ENCODE peak calls at places on chromosomes 3 and 15, in four cellular contexts. One of them, this sample, is unnamed.

GRCh38 chr15:80970018-80970657 is 19.5 kb downstream of the MESD start:
- DNase-seq in tibial artery: no peak
- DNase-seq in activated naive CD4-positive, alpha-beta T cell treated with anti-CD3 and anti-CD28 coated beads, Interleukin-2, amount 10 ng/mL, durations not matched to agents 7 days and 5 days: peak
- DNase-seq in GM03348: peak
- DNase-seq in this sample: peak

GRCh38 chr3:11131371-11131770 is 22.9 kb upstream of the HRH1 start:
- DNase-seq in tibial artery: no peak
- DNase-seq in activated naive CD4-positive, alpha-beta T cell treated with anti-CD3 and anti-CD28 coated beads, Interleukin-2, amount 10 ng/mL, durations not matched to agents 7 days and 5 days: no peak
- DNase-seq in GM03348: no peak
- DNase-seq in this sample: no peak

GRCh38 chr3:99757948-99758347 is 59.7 kb upstream of the CMSS1 start:
- DNase-seq in tibial artery: no peak
- DNase-seq in activated naive CD4-positive, alpha-beta T cell treated with anti-CD3 and anti-CD28 coated beads, Interleukin-2, amount 10 ng/mL, durations not matched to agents 7 days and 5 days: no peak
- DNase-seq in GM03348: no peak
- DNase-seq in this sample: no peak

GRCh38 chr3:177553012-177553411 is 355.7 kb upstream of the TBL1XR1 start:
- DNase-seq in tibial artery: no peak
- DNase-seq in activated naive CD4-positive, alpha-beta T cell treated with anti-CD3 and anti-CD28 coated beads, Interleukin-2, amount 10 ng/mL, durations not matched to agents 7 days and 5 days: no peak
- DNase-seq in GM03348: no peak
- DNase-seq in this sample: no peak

GRCh38 chr3:72337480-72337855 is 510.8 kb downstream of the SHQ1 start:
- DNase-seq in tibial artery: peak
- DNase-seq in activated naive CD4-positive, alpha-beta T cell treated with anti-CD3 and anti-CD28 coated beads, Interleukin-2, amount 10 ng/mL, durations not matched to agents 7 days and 5 days: no peak
- DNase-seq in GM03348: no peak
- DNase-seq in this sample: no peak

GRCh38 chr15:40847225-40847961 is 3.5 kb downstream of the SPINT1 start:
- DNase-seq in tibial artery: peak
- DNase-seq in activated naive CD4-positive, alpha-beta T cell treated with anti-CD3 and anti-CD28 coated beads, Interleukin-2, amount 10 ng/mL, durations not matched to agents 7 days and 5 days: peak
- DNase-seq in GM03348: no peak
- DNase-seq in this sample: no peak

GRCh38 chr15:77037475-77038209 is 33.3 kb downstream of the TSPAN3 start:
- DNase-seq in tibial artery: peak
- DNase-seq in activated naive CD4-positive, alpha-beta T cell treated with anti-CD3 and anti-CD28 coated beads, Interleukin-2, amount 10 ng/mL, durations not matched to agents 7 days and 5 days: peak
- DNase-seq in GM03348: no peak
- DNase-seq in this sample: no peak

GRCh38 chr3:126509565-126510322 is 7.8 kb downstream of the UROC1 start:
- DNase-seq in tibial artery: no peak
- DNase-seq in activated naive CD4-positive, alpha-beta T cell treated with anti-CD3 and anti-CD28 coated beads, Interleukin-2, amount 10 ng/mL, durations not matched to agents 7 days and 5 days: no peak
- DNase-seq in GM03348: no peak
- DNase-seq in this sample: no peak

GRCh38 chr3:107845355-107846281 is 245.2 kb downstream of the CD47 start:
- DNase-seq in tibial artery: no peak
- DNase-seq in activated naive CD4-positive, alpha-beta T cell treated with anti-CD3 and anti-CD28 coated beads, Interleukin-2, amount 10 ng/mL, durations not matched to agents 7 days and 5 days: no peak
- DNase-seq in GM03348: peak
- DNase-seq in this sample: no peak

GRCh38 chr3:166274342-166274741 is 437.1 kb upstream of the BCHE start:
- DNase-seq in tibial artery: no peak
- DNase-seq in activated naive CD4-positive, alpha-beta T cell treated with anti-CD3 and anti-CD28 coated beads, Interleukin-2, amount 10 ng/mL, durations not matched to agents 7 days and 5 days: no peak
- DNase-seq in GM03348: no peak
- DNase-seq in this sample: no peak

GRCh38 chr3:171393032-171393744 is 67.0 kb downstream of the TNIK start:
- DNase-seq in tibial artery: no peak
- DNase-seq in activated naive CD4-positive, alpha-beta T cell treated with anti-CD3 and anti-CD28 coated beads, Interleukin-2, amount 10 ng/mL, durations not matched to agents 7 days and 5 days: no peak
- DNase-seq in GM03348: no peak
- DNase-seq in this sample: no peak

GRCh38 chr3:169879846-169880558 is 10.3 kb upstream of the LRRC31 start:
- DNase-seq in tibial artery: no peak
- DNase-seq in activated naive CD4-positive, alpha-beta T cell treated with anti-CD3 and anti-CD28 coated beads, Interleukin-2, amount 10 ng/mL, durations not matched to agents 7 days and 5 days: no peak
- DNase-seq in GM03348: no peak
- DNase-seq in this sample: no peak

GRCh38 chr15:79403501-79403900 is 28.6 kb upstream of the MINAR1 start:
- DNase-seq in tibial artery: no peak
- DNase-seq in activated naive CD4-positive, alpha-beta T cell treated with anti-CD3 and anti-CD28 coated beads, Interleukin-2, amount 10 ng/mL, durations not matched to agents 7 days and 5 days: no peak
- DNase-seq in GM03348: peak
- DNase-seq in this sample: no peak

GRCh38 chr3:51269466-51269865 is 115.6 kb upstream of the MANF start:
- DNase-seq in tibial artery: no peak
- DNase-seq in activated naive CD4-positive, alpha-beta T cell treated with anti-CD3 and anti-CD28 coated beads, Interleukin-2, amount 10 ng/mL, durations not matched to agents 7 days and 5 days: no peak
- DNase-seq in GM03348: peak
- DNase-seq in this sample: no peak

GRCh38 chr3:150117076-150117475 is 146.4 kb upstream of the PFN2 start:
- DNase-seq in tibial artery: no peak
- DNase-seq in activated naive CD4-positive, alpha-beta T cell treated with anti-CD3 and anti-CD28 coated beads, Interleukin-2, amount 10 ng/mL, durations not matched to agents 7 days and 5 days: no peak
- DNase-seq in GM03348: no peak
- DNase-seq in this sample: no peak

GRCh38 chr3:42678447-42678846 is 6.9 kb upstream of the KLHL40 start:
- DNase-seq in tibial artery: peak
- DNase-seq in activated naive CD4-positive, alpha-beta T cell treated with anti-CD3 and anti-CD28 coated beads, Interleukin-2, amount 10 ng/mL, durations not matched to agents 7 days and 5 days: no peak
- DNase-seq in GM03348: no peak
- DNase-seq in this sample: no peak

GRCh38 chr3:112770026-112770626 is 76.5 kb downstream of the CD200R1L start:
- DNase-seq in tibial artery: no peak
- DNase-seq in activated naive CD4-positive, alpha-beta T cell treated with anti-CD3 and anti-CD28 coated beads, Interleukin-2, amount 10 ng/mL, durations not matched to agents 7 days and 5 days: peak
- DNase-seq in GM03348: peak
- DNase-seq in this sample: no peak

GRCh38 chr3:182182531-182182968 is 470.8 kb downstream of the SOX2 start:
- DNase-seq in tibial artery: no peak
- DNase-seq in activated naive CD4-positive, alpha-beta T cell treated with anti-CD3 and anti-CD28 coated beads, Interleukin-2, amount 10 ng/mL, durations not matched to agents 7 days and 5 days: no peak
- DNase-seq in GM03348: no peak
- DNase-seq in this sample: no peak

GRCh38 chr3:6743067-6743720 is 117.7 kb upstream of the GRM7 start:
- DNase-seq in tibial artery: no peak
- DNase-seq in activated naive CD4-positive, alpha-beta T cell treated with anti-CD3 and anti-CD28 coated beads, Interleukin-2, amount 10 ng/mL, durations not matched to agents 7 days and 5 days: no peak
- DNase-seq in GM03348: no peak
- DNase-seq in this sample: no peak

GRCh38 chr3:120435621-120436020 is 15.2 kb downstream of the FSTL1 start:
- DNase-seq in tibial artery: no peak
- DNase-seq in activated naive CD4-positive, alpha-beta T cell treated with anti-CD3 and anti-CD28 coated beads, Interleukin-2, amount 10 ng/mL, durations not matched to agents 7 days and 5 days: no peak
- DNase-seq in GM03348: no peak
- DNase-seq in this sample: no peak